ENCODE peak calls at places on chromosomes 4 and X, in ten cellular contexts. I is caudate nucleus, J is esophagus muscularis mucosa, K is GM13976, O is ureter, L is IMR-90, X is M059J, E is GM13977, N is B cell, V is RPMI8226. G is an unnamed sample.

GRCh38 chr4:122003335-122003734 is 51.5 kb upstream of the TRPC3 start:
- DNase-seq in X (peak), L (no peak), I (no peak), K (peak), N (peak), E (peak), V (peak), O (no peak), J (no peak), G (peak)

GRCh38 chr4:108219998-108220397 is 51.3 kb upstream of the LEF1 start:
- DNase-seq in V (no peak), K (no peak), N (no peak), L (no peak), O (no peak), J (no peak), I (no peak), E (no peak), X (no peak), G (peak)

GRCh38 chr4:79223993-79224776 is 101.7 kb downstream of the NAA11 start:
- DNase-seq in L (no peak), J (no peak), N (no peak), O (no peak), E (no peak), K (no peak), X (no peak), I (no peak), V (no peak), G (no peak)

GRCh38 chr4:115454228-115454627 is 340.8 kb upstream of the NDST4 start:
- DNase-seq in O (no peak), E (no peak), L (no peak), N (no peak), K (no peak), V (no peak), X (no peak), I (no peak), J (no peak), G (no peak)

GRCh38 chrX:56803849-56804681 is 75.0 kb downstream of the NBDY start:
- DNase-seq in X (peak), K (peak), N (peak), J (no peak), E (peak), V (no peak), O (peak), I (no peak), L (no peak), G (no peak)

GRCh38 chr4:8544741-8545438 is 35.3 kb upstream of the GPR78 start:
- DNase-seq in O (no peak), N (peak), L (no peak), I (no peak), V (no peak), J (no peak), E (no peak), K (no peak), X (peak), G (peak)

GRCh38 chr4:71262161-71262560 is 76.7 kb upstream of the SLC4A4 start:
- DNase-seq in V (no peak), J (no peak), E (no peak), I (no peak), N (no peak), O (no peak), X (peak), K (no peak), L (peak), G (peak)

GRCh38 chrX:132488819-132489255 is at the start of gene MBNL3:
- DNase-seq in X (peak), E (peak), J (no peak), I (peak), L (peak), N (peak), O (peak), V (peak), K (peak), G (no peak)

GRCh38 chr4:83629945-83630684 is 94.2 kb downstream of the GPAT3 start:
- DNase-seq in O (peak), J (no peak), V (peak), L (peak), N (no peak), I (no peak), E (no peak), K (no peak), X (peak), G (peak)

GRCh38 chr4:110622841-110623709 is at the start of gene PITX2:
- DNase-seq in K (peak), O (peak), J (peak), E (peak), I (no peak), L (peak), V (no peak), X (no peak), N (no peak), G (peak)

GRCh38 chrX:152821145-152821765 is 9.3 kb downstream of the CETN2 start:
- DNase-seq in N (no peak), I (no peak), J (no peak), K (no peak), X (peak), E (no peak), V (peak), O (no peak), L (peak), G (peak)

GRCh38 chrX:34379891-34380290 is 247.8 kb upstream of the FAM47A start:
- DNase-seq in N (no peak), L (no peak), J (no peak), O (no peak), X (no peak), E (no peak), K (no peak), V (no peak), I (no peak), G (no peak)

GRCh38 chr4:38102942-38103604 is 142.9 kb downstream of the PTTG2 start:
- DNase-seq in L (no peak), O (no peak), I (no peak), N (no peak), V (no peak), E (no peak), X (no peak), K (no peak), J (no peak), G (no peak)

GRCh38 chrX:130741151-130741550 is 161.9 kb downstream of the ENOX2 start:
- DNase-seq in X (no peak), N (no peak), I (no peak), E (no peak), O (no peak), L (no peak), V (no peak), K (no peak), J (no peak), G (no peak)

GRCh38 chrX:150547511-150548115 is 20.8 kb upstream of the MTM1 start:
- DNase-seq in K (peak), I (peak), O (peak), L (no peak), X (peak), N (peak), V (peak), J (peak), E (peak), G (peak)

GRCh38 chrX:1657367-1658082 is 42.7 kb downstream of the ASMT start:
- DNase-seq in E (peak), K (peak), O (no peak), L (no peak), I (no peak), X (peak), V (peak), N (no peak), J (no peak), G (no peak)

GRCh38 chrX:25012793-25013592 is 2.8 kb downstream of the ARX start:
- DNase-seq in I (no peak), O (no peak), V (peak), E (no peak), K (no peak), L (no peak), J (no peak), X (no peak), N (peak), G (no peak)

GRCh38 chr4:31241504-31241903 is 521.3 kb downstream of the PCDH7 start:
- DNase-seq in X (no peak), J (no peak), K (no peak), N (no peak), V (no peak), I (no peak), L (no peak), E (no peak), O (no peak), G (no peak)

GRCh38 chr4:22607382-22607781 is 85.4 kb upstream of the GBA3 start:
- DNase-seq in V (peak), L (peak), X (peak), E (no peak), O (no peak), J (no peak), N (peak), K (no peak), I (peak), G (no peak)

GRCh38 chr4:26197018-26197779 is 123.6 kb upstream of the RBPJ start:
- DNase-seq in N (no peak), X (peak), I (no peak), V (no peak), J (no peak), O (peak), K (peak), E (peak), L (peak), G (peak)

GRCh38 chr4:174352405-174352804 is 68.7 kb downstream of the CEP44 start:
- DNase-seq in L (no peak), I (no peak), K (no peak), X (no peak), J (no peak), N (no peak), E (no peak), V (no peak), O (no peak), G (no peak)

GRCh38 chr4:47061435-47061834 is 30.1 kb downstream of the GABRB1 start:
- DNase-seq in J (no peak), L (peak), X (peak), E (no peak), V (no peak), N (no peak), O (no peak), I (no peak), K (no peak), G (peak)

GRCh38 chr4:176709417-176709816 is 83.3 kb downstream of the VEGFC start:
- DNase-seq in O (no peak), N (no peak), L (no peak), J (no peak), I (no peak), E (no peak), K (no peak), X (no peak), V (no peak), G (peak)

GRCh38 chrX:100447563-100448397 is 37.7 kb upstream of the PCDH19 start:
- DNase-seq in N (peak), J (no peak), O (peak), I (peak), X (peak), L (peak), E (peak), V (peak), K (peak), G (peak)

GRCh38 chrX:39356119-39356807 is 555.0 kb downstream of the MID1IP1 start:
- DNase-seq in E (no peak), O (no peak), N (no peak), J (no peak), K (no peak), V (no peak), L (no peak), I (no peak), X (no peak), G (no peak)

GRCh38 chr4:17613761-17614415 is 553 bp upstream of the MED28 start:
- DNase-seq in E (no peak), V (peak), O (no peak), K (no peak), I (peak), N (no peak), X (peak), J (no peak), L (peak), G (peak)

GRCh38 chr4:55868691-55869090 is 15.2 kb downstream of the EXOC1 start:
- DNase-seq in O (no peak), I (no peak), X (no peak), J (no peak), K (no peak), L (peak), N (no peak), E (no peak), V (no peak), G (no peak)

GRCh38 chr4:136103616-136104015 is 1428.7 kb downstream of the PCDH18 start:
- DNase-seq in I (no peak), X (no peak), K (no peak), J (no peak), N (no peak), E (no peak), L (no peak), O (no peak), V (no peak), G (peak)

GRCh38 chr4:142940614-142941013 is 94.5 kb upstream of the INPP4B start:
- DNase-seq in O (no peak), L (no peak), X (no peak), N (no peak), E (no peak), V (no peak), I (no peak), J (no peak), K (no peak), G (no peak)

GRCh38 chr4:48863728-48864127 is 32.8 kb downstream of the OCIAD1 start:
- DNase-seq in O (no peak), N (no peak), J (no peak), X (no peak), E (no peak), K (no peak), V (no peak), L (no peak), I (no peak), G (no peak)